ENCODE peak calls at places on chromosomes 4 and X, in nine cellular contexts. R is kidney, U is psoas muscle, H is lower lobe of right lung, I is keratinocyte, Y is stomach, A is prostate gland, W is OCI-LY7, Q is IMR-90. K is an unnamed sample. For H3K36me3, the result is how much of the 10 kb centered on the place peaks cover.

GRCh38 chrX:108304210-108304609 is 134.0 kb downstream of the COL4A6 start:
- DNase-seq in H (no peak), Q (peak), A (no peak), I (no peak), U (no peak), Y (no peak), R (no peak), W (peak), K (no peak)

GRCh38 chr4:47598320-47598719 is 113.2 kb downstream of the ATP10D start:
- DNase-seq in Q (no peak), R (no peak), A (no peak), I (peak), H (no peak), Y (no peak), U (no peak), W (no peak), K (no peak)

GRCh38 chrX:39652336-39652735 is 445.4 kb downstream of the BCOR start:
- DNase-seq in H (no peak), R (no peak), U (no peak), Y (no peak), Q (peak), A (no peak), I (no peak), W (peak), K (peak)

GRCh38 chrX:39974228-39974627 is 123.5 kb downstream of the BCOR start:
- DNase-seq in U (no peak), H (no peak), W (no peak), I (no peak), A (no peak), R (no peak), Q (no peak), Y (no peak), K (no peak)

GRCh38 chr4:129087516-129087915 is 5.8 kb downstream of the SCLT1 start:
- DNase-seq in U (no peak), I (no peak), H (no peak), A (no peak), R (no peak), W (no peak), Y (no peak), Q (no peak), K (no peak)

GRCh38 chr4:55069248-55069647 is 56.1 kb downstream of the KDR start:
- DNase-seq in H (no peak), Q (no peak), R (no peak), U (no peak), Y (no peak), W (no peak), I (no peak), A (no peak), K (no peak)

GRCh38 chrX:97842468-97843199 is 958.9 kb downstream of the RPA4 start:
- DNase-seq in U (no peak), I (no peak), Q (no peak), H (no peak), Y (no peak), W (no peak), R (peak), A (no peak), K (no peak)

GRCh38 chr4:26715636-26716242 is 131.9 kb downstream of the TBC1D19 start:
- DNase-seq in A (no peak), I (no peak), U (no peak), Y (no peak), W (no peak), Q (no peak), H (no peak), R (no peak), K (no peak)

GRCh38 chr4:23022032-23022431 is 329.3 kb downstream of the GBA3 start:
- DNase-seq in W (no peak), H (no peak), I (peak), Q (peak), Y (no peak), A (no peak), U (no peak), R (no peak), K (no peak)

GRCh38 chrX:118420462-118420861 is 74.6 kb downstream of the WDR44 start:
- DNase-seq in Y (no peak), A (peak), R (no peak), I (no peak), Q (peak), W (no peak), H (no peak), U (no peak), K (no peak)

GRCh38 chrX:36986231-36986630 is 21.9 kb upstream of the FAM47C start:
- DNase-seq in Y (no peak), Q (no peak), A (no peak), I (no peak), U (no peak), H (no peak), R (no peak), W (no peak), K (no peak)

GRCh38 chr4:79856196-79856595 is 216.8 kb downstream of the ANTXR2 start:
- DNase-seq in W (no peak), Y (no peak), H (no peak), Q (no peak), R (no peak), I (no peak), A (no peak), U (no peak), K (no peak)

GRCh38 chr4:24800273-24800880 is 5.0 kb downstream of the SOD3 start:
- DNase-seq in H (peak), R (no peak), W (no peak), U (peak), A (no peak), I (no peak), Y (no peak), Q (no peak), K (no peak)

GRCh38 chr4:67762091-67762490 is 7.9 kb upstream of the GNRHR start:
- DNase-seq in A (no peak), Q (peak), R (no peak), I (no peak), U (no peak), H (no peak), Y (no peak), W (no peak), K (no peak)

GRCh38 chr4:84578540-84579409 is 4.2 kb upstream of the CDS1 start:
- DNase-seq in U (no peak), H (no peak), Q (peak), I (no peak), R (no peak), W (peak), Y (no peak), A (peak), K (peak)

GRCh38 chr4:74032064-74032463 is 6.4 kb downstream of the CXCL3 start:
- DNase-seq in I (no peak), R (no peak), W (no peak), U (no peak), A (no peak), Q (peak), H (no peak), Y (no peak), K (peak)

GRCh38 chr4:123158576-123158975 is 236.2 kb upstream of the NUDT6 start:
- DNase-seq in R (no peak), Y (no peak), A (no peak), Q (no peak), U (no peak), W (no peak), H (no peak), I (no peak), K (no peak)

GRCh38 chr4:159090255-159090654 is 12.6 kb upstream of the RAPGEF2 start:
- DNase-seq in U (no peak), R (no peak), I (no peak), Y (no peak), A (no peak), Q (no peak), W (no peak), H (no peak), K (no peak)

GRCh38 chr4:38562751-38563198 is 101.2 kb upstream of the KLF3 start:
- DNase-seq in Q (peak), Y (no peak), W (no peak), I (no peak), H (no peak), R (no peak), A (no peak), U (peak), K (peak)

GRCh38 chr4:133145758-133146157 is 3.3 kb upstream of the PCDH10 start:
- DNase-seq in W (no peak), H (no peak), I (no peak), R (no peak), Y (no peak), Q (no peak), U (no peak), A (no peak), K (no peak)

GRCh38 chrX:45714864-45715263 is 514.2 kb upstream of the DIPK2B start:
- DNase-seq in R (no peak), I (no peak), W (no peak), H (no peak), Q (peak), A (no peak), Y (no peak), U (no peak), K (peak)

GRCh38 chrX:116409224-116409623 is 27.2 kb upstream of the SLC6A14 start:
- DNase-seq in U (no peak), A (no peak), Y (no peak), R (no peak), H (no peak), I (no peak), W (no peak), Q (no peak), K (no peak)

GRCh38 chrX:71514367-71515038 is 18.4 kb upstream of the OGT start:
- DNase-seq in A (no peak), Q (no peak), U (no peak), I (no peak), H (no peak), W (no peak), R (no peak), Y (no peak), K (no peak)

GRCh38 chr4:184313058-184313709 is 95.5 kb upstream of the ENPP6 start:
- DNase-seq in A (no peak), I (no peak), Q (no peak), R (no peak), Y (no peak), U (no peak), W (no peak), H (no peak), K (peak)

GRCh38 chr4:84750260-84750955 is 167.5 kb downstream of the CDS1 start:
- DNase-seq in Q (peak), Y (no peak), W (peak), I (peak), H (no peak), R (no peak), A (peak), U (no peak), K (no peak)

GRCh38 chr4:161714928-161715327 is 448.9 kb downstream of the FSTL5 start:
- DNase-seq in I (no peak), H (no peak), A (no peak), Y (no peak), U (no peak), Q (peak), R (no peak), W (no peak), K (no peak)

GRCh38 chr4:186190456-186191265 is 706 bp upstream of the CYP4V2 start:
- DNase-seq in Y (no peak), A (peak), R (peak), Q (no peak), U (no peak), W (peak), I (no peak), H (no peak), K (peak)

GRCh38 chr4:25896782-25897539 is 17.1 kb upstream of the SMIM20 start:
- DNase-seq in H (no peak), U (no peak), A (peak), I (no peak), Q (no peak), W (no peak), Y (peak), R (no peak), K (no peak)

GRCh38 chrX:13051529-13052172 is 7.2 kb upstream of the FAM9C start:
- DNase-seq in I (no peak), W (peak), R (no peak), H (no peak), Q (no peak), A (no peak), U (no peak), Y (no peak), K (no peak)

GRCh38 chr4:125492957-125493356 is 178.2 kb downstream of the FAT4 start:
- DNase-seq in R (no peak), W (no peak), Q (no peak), Y (no peak), U (no peak), H (no peak), A (no peak), I (no peak), K (no peak)

GRCh38 chr4:187171731-187172339 is 448.2 kb upstream of the FAT1 start:
- DNase-seq in Y (no peak), Q (peak), I (no peak), H (no peak), R (no peak), U (no peak), W (no peak), A (no peak), K (no peak)

GRCh38 chr4:151144329-151145072 is 45.1 kb downstream of the RPS3A start:
- DNase-seq in Q (no peak), Y (no peak), H (no peak), A (no peak), U (no peak), R (no peak), W (no peak), I (no peak), K (no peak)

GRCh38 chr4:151139814-151140213 is 40.4 kb downstream of the RPS3A start:
- DNase-seq in U (no peak), Y (no peak), W (no peak), I (no peak), A (no peak), Q (no peak), R (no peak), H (no peak), K (no peak)

GRCh38 chr4:151147000-151147399 is 47.6 kb downstream of the RPS3A start:
- DNase-seq in I (no peak), W (no peak), A (no peak), Y (no peak), H (no peak), U (no peak), Q (peak), R (no peak), K (no peak)

GRCh38 chr4:151142758-151143157 is 43.3 kb downstream of the RPS3A start:
- DNase-seq in R (no peak), Y (no peak), Q (no peak), H (no peak), U (no peak), W (no peak), A (no peak), I (no peak), K (no peak)

DNA sequence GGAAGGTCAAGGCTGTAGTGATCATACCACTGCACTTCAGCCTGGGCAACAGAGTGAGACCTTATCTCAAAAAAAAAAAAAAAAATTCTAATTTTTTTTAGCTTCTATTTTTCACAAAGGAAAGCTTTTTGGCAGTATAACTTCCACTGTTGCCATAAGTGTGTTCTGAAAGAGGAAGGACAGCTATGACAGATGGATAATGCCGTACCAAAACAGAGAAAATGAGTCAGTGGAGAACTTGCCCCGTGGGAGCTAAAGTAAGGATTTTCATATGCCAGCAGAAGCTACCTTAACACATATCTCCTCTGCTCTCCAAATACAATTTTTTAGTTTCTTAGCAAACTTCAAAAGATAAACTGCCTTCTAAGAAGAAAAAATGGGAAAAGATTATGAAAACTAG is 43.7 kb downstream of the RPS3A start:
- DNase-seq in U (no peak), A (no peak), W (no peak), Q (no peak), Y (no peak), H (no peak), R (no peak), I (no peak), K (no peak)
- H3K36me3 ChIP-seq in U (half or more), A (under half), W (under half), Q (under half), Y (half or more), H (half or more), R (under half), I (under half), K (under half)

GRCh38 chrX:151975736-151976275 is 1.3 kb upstream of the GABRE start:
- DNase-seq in H (no peak), A (no peak), Y (no peak), I (no peak), Q (no peak), W (no peak), R (no peak), U (no peak), K (no peak)

GRCh38 chrX:151973851-151974335 is 583 bp downstream of the GABRE start:
- DNase-seq in Y (no peak), H (peak), Q (no peak), I (no peak), A (peak), R (peak), U (no peak), W (no peak), K (peak)

GRCh38 chrX:151975228-151975593 is 735 bp upstream of the GABRE start:
- DNase-seq in W (no peak), R (no peak), Q (no peak), Y (no peak), H (no peak), U (no peak), A (no peak), I (no peak), K (no peak)

GRCh38 chrX:151973262-151973661 is 1.2 kb downstream of the GABRE start:
- DNase-seq in U (no peak), R (no peak), I (no peak), Y (no peak), W (no peak), Q (no peak), H (no peak), A (no peak), K (no peak)

DNA sequence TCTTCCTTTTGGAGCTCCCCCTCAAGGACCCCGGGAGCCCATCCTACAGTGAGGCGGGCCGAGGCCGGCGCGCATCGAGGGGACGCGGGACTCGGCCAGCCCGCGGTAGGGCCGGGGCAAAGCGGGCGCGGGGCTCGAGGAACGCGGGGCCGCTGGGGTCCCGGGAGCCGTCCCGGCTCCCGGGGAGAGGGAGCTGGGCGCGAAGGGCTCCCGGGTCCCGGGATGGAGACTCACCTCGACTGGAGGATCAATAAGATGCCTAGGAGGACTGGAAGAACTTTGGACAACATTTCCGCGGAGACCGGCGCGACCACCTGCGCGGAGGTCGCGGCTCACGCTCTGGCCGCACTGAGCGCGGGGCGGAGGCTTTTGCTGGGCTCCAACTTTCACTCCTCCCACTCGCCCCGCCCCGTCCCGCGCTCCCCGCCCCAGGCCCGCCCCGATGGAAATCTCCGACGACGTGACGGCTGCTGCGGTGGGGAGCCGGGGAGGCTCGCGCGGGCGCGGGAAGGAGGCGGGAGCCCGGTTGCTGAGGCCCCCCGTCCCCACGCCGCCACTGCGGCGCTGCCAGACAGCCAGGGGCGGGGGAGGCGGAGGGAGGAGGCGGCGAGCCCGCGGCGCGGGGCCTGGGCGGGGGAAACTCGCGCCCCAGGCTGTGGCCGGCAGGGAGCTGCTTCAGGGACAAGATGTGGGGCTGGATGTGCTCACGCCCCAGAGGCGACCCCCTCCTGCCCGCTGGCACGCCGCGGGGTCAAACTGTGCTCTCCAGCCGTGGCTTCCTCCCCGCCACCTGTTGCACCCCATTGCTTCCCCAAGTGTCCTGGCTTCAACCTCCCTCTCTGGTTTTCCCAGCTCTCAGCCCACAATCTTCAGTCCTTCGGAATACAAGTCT is at the start of gene GABRE:
- DNase-seq in A (peak), Y (peak), I (no peak), R (peak), Q (no peak), W (no peak), U (peak), H (peak), K (peak)
- H3K4me3 ChIP-seq in A (peak), Y (peak), I (peak), R (peak), Q (peak), W (no peak), U (peak), H (peak), K (peak)

GRCh38 chr4:145888393-145888792 is 50.2 kb downstream of the ZNF827 start:
- DNase-seq in R (no peak), Y (no peak), W (peak), I (no peak), H (no peak), Q (no peak), U (no peak), A (no peak), K (no peak)
- TF ChIP-seq CTCF in R (no peak), Y (no peak), W (peak), I (peak), H (no peak), Q (no peak), U (no peak), A (no peak), K (peak)

GRCh38 chr4:75924309-75924708 is 16.5 kb downstream of the NAAA start:
- DNase-seq in A (no peak), W (no peak), H (no peak), R (no peak), Q (no peak), Y (no peak), U (no peak), I (no peak), K (no peak)

GRCh38 chr4:75919914-75920313 is 17.7 kb upstream of the PPEF2 start:
- DNase-seq in Y (no peak), A (no peak), H (no peak), U (no peak), I (no peak), R (no peak), W (no peak), Q (peak), K (peak)

GRCh38 chr4:75922588-75922987 is 18.2 kb downstream of the NAAA start:
- DNase-seq in I (no peak), Q (no peak), R (no peak), H (no peak), A (no peak), W (no peak), Y (no peak), U (no peak), K (no peak)

GRCh38 chr4:75920327-75920726 is 18.1 kb upstream of the PPEF2 start:
- DNase-seq in H (no peak), I (no peak), Y (no peak), A (no peak), Q (no peak), U (no peak), W (no peak), R (no peak), K (peak)

DNA sequence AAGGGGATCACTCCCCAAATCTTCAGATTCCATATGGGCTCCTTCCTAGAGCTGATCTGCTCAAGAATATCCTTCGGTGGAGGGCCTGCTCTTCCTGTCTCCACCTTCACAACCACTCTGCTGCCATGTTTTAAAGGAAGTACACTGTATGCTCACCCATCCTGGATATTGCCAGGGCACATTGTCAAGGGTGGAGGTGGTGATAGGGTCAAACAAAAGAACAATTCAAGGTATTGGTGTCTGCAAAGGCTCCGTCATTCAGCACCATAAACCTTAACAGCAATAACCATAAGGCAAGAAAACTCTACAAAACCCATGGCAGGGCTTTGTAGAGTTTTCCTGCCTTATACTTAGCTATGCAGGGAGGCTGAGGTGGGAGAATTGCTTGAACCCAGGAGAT is 18.9 kb downstream of the NAAA start:
- DNase-seq in R (no peak), I (no peak), U (no peak), Y (no peak), H (no peak), A (no peak), W (no peak), Q (no peak), K (peak)
- H3K36me3 ChIP-seq in R (under half), I (under half), U (half or more), Y (half or more), H (under half), A (under half), W (under half), Q (under half), K (under half)

GRCh38 chr4:155794589-155794988 is 35.8 kb downstream of the GUCY1B1 start:
- DNase-seq in Y (no peak), I (no peak), Q (no peak), H (no peak), U (no peak), A (no peak), W (no peak), R (no peak), K (no peak)

GRCh38 chr4:155784637-155785036 is 25.8 kb downstream of the GUCY1B1 start:
- DNase-seq in R (no peak), U (no peak), Y (no peak), Q (no peak), A (no peak), H (no peak), W (no peak), I (no peak), K (no peak)

GRCh38 chr4:155785828-155786227 is 27.0 kb downstream of the GUCY1B1 start:
- DNase-seq in I (no peak), H (no peak), U (no peak), R (no peak), Y (no peak), W (no peak), A (no peak), Q (no peak), K (no peak)

GRCh38 chr4:155787113-155787710 is 28.4 kb downstream of the GUCY1B1 start:
- DNase-seq in A (peak), U (no peak), R (no peak), I (no peak), H (no peak), Y (no peak), Q (peak), W (peak), K (no peak)

GRCh38 chr4:155789391-155789790 is 30.6 kb downstream of the GUCY1B1 start:
- DNase-seq in U (no peak), H (no peak), W (no peak), I (no peak), R (no peak), Q (no peak), Y (no peak), A (no peak), K (no peak)
- H3K4me3 ChIP-seq in U (peak), H (no peak), W (no peak), I (no peak), R (no peak), Q (no peak), Y (no peak), A (no peak), K (no peak)